ENCODE peak calls at places on chromosomes 4 and X, in nine cellular contexts. O is right atrium auricular region; K is CD8-positive, alpha-beta T cell; B is fibroblast of villous mesenchyme; C is choroid plexus epithelial cell; R is AG09309; G is fibroblast of the aortic adventitia; E is hepatocyte; U is testis. Q is an unnamed sample.

GRCh38 chr4:22515145-22515887 is 550 bp downstream of the ADGRA3 start:
- DNase-seq in O (peak), K (peak), B (peak), C (peak), R (no peak), G (peak), E (peak), U (peak), Q (peak)

GRCh38 chrX:113305496-113305895 is 464.9 kb upstream of the AMOT start:
- DNase-seq in O (no peak), K (no peak), B (peak), C (peak), R (no peak), G (peak), E (no peak), U (no peak), Q (peak)

GRCh38 chr4:174198396-174199179 is 84.9 kb downstream of the FBXO8 start:
- DNase-seq in O (no peak), K (no peak), B (peak), C (peak), R (peak), G (peak), E (peak), U (no peak), Q (peak)

GRCh38 chrX:39704590-39704989 is 393.2 kb downstream of the BCOR start:
- DNase-seq in O (no peak), K (no peak), B (no peak), C (no peak), R (no peak), G (no peak), E (peak), U (no peak), Q (no peak)

GRCh38 chr4:118215826-118216225 is 137.0 kb downstream of the PRSS12 start:
- DNase-seq in O (no peak), K (no peak), B (no peak), C (no peak), R (no peak), G (no peak), E (no peak), U (no peak), Q (no peak)

GRCh38 chr4:87745058-87745842 is 54.1 kb upstream of the IBSP start:
- DNase-seq in O (no peak), K (no peak), B (no peak), C (peak), R (no peak), G (no peak), E (peak), U (no peak), Q (no peak)

GRCh38 chr4:118989098-118990080 is 100.7 kb downstream of the SYNPO2 start:
- DNase-seq in O (no peak), K (no peak), B (peak), C (peak), R (peak), G (peak), E (no peak), U (no peak), Q (peak)

GRCh38 chr4:26410385-26411293 is 79.6 kb downstream of the CCKAR start:
- DNase-seq in O (no peak), K (no peak), B (peak), C (peak), R (peak), G (peak), E (peak), U (peak), Q (peak)

GRCh38 chrX:31423575-31424284 is 351.9 kb upstream of the FTHL17 start:
- DNase-seq in O (no peak), K (no peak), B (peak), C (peak), R (no peak), G (peak), E (peak), U (peak), Q (peak)

GRCh38 chrX:110992611-110993010 is 103.4 kb upstream of the PAK3 start:
- DNase-seq in O (no peak), K (no peak), B (peak), C (peak), R (no peak), G (peak), E (peak), U (peak), Q (peak)

GRCh38 chrX:124358796-124359386 is 12.5 kb downstream of the SH2D1A start:
- DNase-seq in O (no peak), K (no peak), B (no peak), C (no peak), R (no peak), G (no peak), E (no peak), U (no peak), Q (no peak)

GRCh38 chrX:13699183-13699826 is 10.4 kb downstream of the RAB9A start:
- DNase-seq in O (no peak), K (no peak), B (no peak), C (peak), R (no peak), G (peak), E (peak), U (no peak), Q (no peak)

GRCh38 chr4:143254479-143255216 is 69.9 kb downstream of the USP38 start:
- DNase-seq in O (no peak), K (no peak), B (no peak), C (peak), R (no peak), G (peak), E (no peak), U (peak), Q (no peak)

GRCh38 chr4:139968831-139969230 is 185.2 kb downstream of the MAML3 start:
- DNase-seq in O (no peak), K (no peak), B (no peak), C (no peak), R (no peak), G (no peak), E (no peak), U (no peak), Q (no peak)

GRCh38 chrX:64570204-64570603 is 175.0 kb upstream of the MTMR8 start:
- DNase-seq in O (no peak), K (no peak), B (no peak), C (no peak), R (no peak), G (no peak), E (no peak), U (no peak), Q (no peak)
- TF ChIP-seq CTCF in O (no peak), K (no peak), B (peak), C (peak), R (peak), G (peak), E (peak), U (no peak), Q (no peak)

DNA sequence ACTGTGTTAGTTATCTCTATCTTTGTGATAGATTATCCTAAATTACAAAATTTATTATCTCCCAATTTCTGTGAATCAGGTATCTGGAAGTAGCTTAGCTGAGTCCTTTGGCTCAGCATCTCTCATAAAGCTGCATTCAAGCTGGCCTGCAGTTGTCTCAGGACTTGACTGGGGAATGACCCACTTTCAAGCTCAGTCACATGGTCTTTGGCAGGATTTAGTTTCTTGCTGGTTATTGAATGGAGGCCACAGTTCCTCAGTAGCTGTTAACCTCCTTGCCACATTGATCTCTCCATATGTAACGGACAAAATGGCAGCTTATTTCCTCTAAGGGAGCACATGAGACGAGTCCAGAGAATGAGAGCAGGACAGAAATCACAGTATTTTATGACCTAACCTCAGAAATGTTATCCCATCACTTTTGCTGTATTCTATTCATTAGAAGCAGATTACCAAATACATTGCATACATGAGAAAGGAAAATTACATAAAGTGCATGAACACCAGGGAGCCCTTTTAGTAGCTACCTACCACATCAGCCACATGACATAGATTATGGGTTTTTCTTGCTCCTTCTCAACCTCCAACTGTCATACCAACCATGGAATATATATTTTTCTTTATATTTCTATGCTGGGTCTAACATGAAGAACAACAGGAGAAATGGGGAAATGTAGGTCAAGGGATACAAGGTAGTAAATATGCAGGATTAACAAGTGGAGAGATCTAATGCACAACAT is 730.1 kb downstream of the CCSER1 start:
- DNase-seq in O (no peak), K (no peak), B (no peak), C (no peak), R (no peak), G (no peak), E (no peak), U (no peak), Q (no peak)
- H3K4me3 ChIP-seq in O (no peak), K (no peak), B (no peak), C (no peak), R (no peak), G (no peak), E (no peak), U (no peak), Q (no peak)

DNA sequence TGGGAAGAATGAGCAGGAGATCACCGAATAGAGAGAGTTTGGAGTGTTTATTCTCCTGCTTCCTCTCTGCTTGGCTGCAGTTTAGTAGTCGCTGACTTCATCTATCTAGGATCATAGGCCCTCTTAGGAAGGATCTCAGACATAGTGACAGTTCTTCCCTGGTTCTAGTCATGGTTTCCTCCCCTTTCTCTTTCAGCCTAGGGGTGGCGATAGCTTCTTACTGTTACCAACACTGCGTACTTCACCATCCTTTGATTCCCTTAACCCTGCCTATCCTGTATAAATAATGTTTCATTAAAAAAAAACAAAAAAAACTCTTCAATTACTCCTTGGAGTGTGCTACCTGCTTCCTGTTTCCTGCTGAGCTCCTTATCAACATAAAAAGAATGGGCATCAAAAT is 103.8 kb downstream of the DDX53 start:
- DNase-seq in O (no peak), K (no peak), B (no peak), C (no peak), R (no peak), G (no peak), E (no peak), U (no peak), Q (no peak)
- TF ChIP-seq CTCF in O (no peak), K (no peak), B (no peak), C (no peak), R (no peak), G (no peak), E (no peak), U (no peak), Q (no peak)

GRCh38 chr4:707929-708630 is 2.4 kb downstream of the PCGF3 start:
- DNase-seq in O (no peak), K (no peak), B (no peak), C (no peak), R (no peak), G (no peak), E (no peak), U (no peak), Q (no peak)
- H3K4me3 ChIP-seq in O (no peak), K (no peak), B (peak), C (no peak), R (no peak), G (peak), E (no peak), U (no peak), Q (peak)

GRCh38 chrX:136711147-136711546 is 63.2 kb downstream of the CD40LG start:
- DNase-seq in O (no peak), K (no peak), B (peak), C (peak), R (no peak), G (peak), E (peak), U (peak), Q (peak)
- TF ChIP-seq CTCF in O (peak), K (no peak), B (peak), C (peak), R (peak), G (peak), E (peak), U (no peak), Q (peak)

GRCh38 chrX:155330992-155331391 is 3.4 kb downstream of the CLIC2 start:
- DNase-seq in O (no peak), K (no peak), B (no peak), C (no peak), R (no peak), G (no peak), E (no peak), U (no peak), Q (no peak)

GRCh38 chrX:155334486-155335316 is at the start of gene CLIC2:
- DNase-seq in O (peak), K (no peak), B (peak), C (peak), R (peak), G (peak), E (peak), U (peak), Q (peak)

GRCh38 chrX:155329293-155329692 is 5.1 kb downstream of the CLIC2 start:
- DNase-seq in O (no peak), K (no peak), B (no peak), C (no peak), R (no peak), G (no peak), E (no peak), U (no peak), Q (no peak)

GRCh38 chrX:155333701-155334100 is 713 bp downstream of the CLIC2 start:
- DNase-seq in O (no peak), K (no peak), B (no peak), C (no peak), R (no peak), G (no peak), E (no peak), U (no peak), Q (no peak)
- H3K4me3 ChIP-seq in O (peak), K (no peak), B (no peak), C (no peak), R (no peak), G (peak), E (no peak), U (no peak), Q (no peak)

DNA sequence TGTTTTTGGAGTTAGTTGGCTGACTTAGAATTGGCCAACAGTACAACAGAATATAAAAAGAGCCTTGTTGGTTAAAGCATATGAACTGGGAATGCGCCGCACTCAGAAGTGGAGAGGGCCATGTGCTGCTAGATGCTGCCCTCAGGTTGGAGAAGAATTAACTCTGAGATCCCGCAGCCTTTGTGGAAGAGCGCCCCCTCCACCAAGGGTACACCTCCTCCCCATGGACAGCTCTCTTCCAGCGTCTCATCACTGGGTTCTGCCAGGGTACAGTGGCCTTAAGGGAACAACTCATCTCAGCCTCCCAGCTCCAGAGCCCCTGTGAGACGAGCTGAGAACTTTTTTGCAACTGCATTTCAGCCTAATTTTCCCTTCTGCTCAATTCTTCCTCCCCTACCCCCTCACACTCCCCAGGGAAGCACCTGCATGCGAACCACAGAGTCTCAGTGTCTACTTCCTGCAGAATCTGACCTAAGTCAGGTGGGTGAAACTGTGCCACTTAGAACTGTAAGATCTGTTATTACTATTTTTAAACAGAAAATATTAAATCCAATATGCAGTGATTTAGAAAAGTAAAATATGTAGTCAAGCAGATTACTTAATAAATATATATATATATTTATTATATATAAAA is 380.6 kb downstream of the RAB28 start:
- DNase-seq in O (no peak), K (no peak), B (no peak), C (no peak), R (no peak), G (no peak), E (no peak), U (no peak), Q (no peak)
- TF ChIP-seq CTCF in O (no peak), K (no peak), B (no peak), C (no peak), R (no peak), G (no peak), E (no peak), U (no peak), Q (no peak)

GRCh38 chrX:54529166-54529558 is 857 bp upstream of the GNL3L start:
- DNase-seq in O (no peak), K (no peak), B (no peak), C (no peak), R (no peak), G (no peak), E (no peak), U (no peak), Q (no peak)

GRCh38 chrX:54529559-54530357 is at the start of gene GNL3L:
- DNase-seq in O (peak), K (peak), B (peak), C (peak), R (peak), G (peak), E (peak), U (peak), Q (peak)

GRCh38 chrX:54530358-54530900 is 410 bp downstream of the GNL3L start:
- DNase-seq in O (no peak), K (no peak), B (peak), C (peak), R (no peak), G (no peak), E (no peak), U (no peak), Q (peak)

GRCh38 chrX:54534271-54534670 is 4.3 kb downstream of the GNL3L start:
- DNase-seq in O (no peak), K (no peak), B (no peak), C (no peak), R (no peak), G (no peak), E (no peak), U (no peak), Q (no peak)
- H3K4me3 ChIP-seq in O (no peak), K (no peak), B (no peak), C (no peak), R (no peak), G (no peak), E (no peak), U (no peak), Q (no peak)

GRCh38 chr4:82431831-82432230 is 1.4 kb downstream of the ENOPH1 start:
- DNase-seq in O (no peak), K (no peak), B (no peak), C (no peak), R (no peak), G (no peak), E (no peak), U (no peak), Q (no peak)

GRCh38 chr4:82429728-82430192 is 502 bp downstream of the HNRNPDL start:
- DNase-seq in O (no peak), K (peak), B (no peak), C (peak), R (no peak), G (no peak), E (no peak), U (no peak), Q (no peak)

GRCh38 chr4:82431026-82431745 is 796 bp downstream of the ENOPH1 start:
- DNase-seq in O (no peak), K (peak), B (no peak), C (peak), R (no peak), G (peak), E (peak), U (no peak), Q (peak)

GRCh38 chr4:82428969-82429727 is 1.1 kb downstream of the HNRNPDL start:
- DNase-seq in O (peak), K (peak), B (peak), C (peak), R (peak), G (peak), E (peak), U (peak), Q (peak)

DNA sequence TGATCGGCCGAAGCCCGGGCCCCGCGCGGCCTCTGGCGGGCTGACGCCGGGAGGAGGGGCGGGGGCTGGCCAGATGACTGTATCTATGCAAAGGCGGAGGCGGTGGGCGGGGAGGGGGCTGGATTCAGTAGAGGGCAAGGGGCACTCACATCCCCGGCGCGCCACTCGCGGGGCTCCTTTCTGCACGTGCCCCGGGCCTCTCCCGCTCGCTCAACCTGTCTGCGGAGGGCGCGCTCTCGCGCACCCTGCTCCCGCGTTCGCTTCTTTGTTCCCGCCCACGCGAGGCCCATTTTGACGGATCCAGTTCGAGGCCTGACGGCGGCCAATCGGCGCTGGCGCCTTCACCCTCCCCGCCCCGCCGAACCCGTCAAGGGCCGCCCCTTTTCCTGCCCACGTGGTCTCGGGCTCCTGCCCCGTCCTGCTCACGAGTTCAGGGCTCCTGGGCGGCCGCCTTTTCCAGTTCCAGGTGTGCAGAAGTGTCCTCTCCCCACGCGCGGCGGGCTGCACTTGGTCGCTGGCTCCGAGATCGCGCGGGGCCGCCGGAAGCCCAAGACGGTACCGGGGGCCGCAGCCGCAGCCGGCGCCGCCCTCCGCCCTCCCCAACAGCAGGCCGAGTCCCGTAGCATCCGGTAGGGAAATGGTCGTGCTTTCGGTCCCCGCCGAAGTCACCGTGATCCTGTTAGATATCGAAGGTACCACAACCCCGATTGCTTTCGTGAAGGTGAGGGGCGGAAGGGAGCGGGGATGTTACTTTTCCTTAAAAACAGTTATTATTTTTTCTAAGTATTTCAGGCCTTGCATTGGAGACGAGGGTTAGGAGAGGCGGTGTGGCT is at the start of the genes ENOPH1 and HNRNPDL:
- DNase-seq in O (peak), K (peak), B (peak), C (peak), R (peak), G (peak), E (peak), U (peak), Q (peak)
- TF ChIP-seq CTCF in O (no peak), K (no peak), B (no peak), C (no peak), R (no peak), G (no peak), E (no peak), U (no peak), Q (no peak)

Q was measured in AG10803.